ENCODE peak calls at places on chromosome 16, in five cellular contexts. I, L, K, O and Y are unnamed samples.

GRCh38 chr16:54194008-54194731 is 92.4 kb downstream of the IRX3 start:
- DNase-seq in L (no peak), K (no peak), O (no peak), I (peak; percentile 61), Y (peak; percentile 69)

GRCh38 chr16:83926726-83927397 is 26.2 kb upstream of the OSGIN1 start:
- DNase-seq in L (peak; percentile 60), I (peak; percentile 41), O (no peak), K (peak; percentile 37), Y (peak; percentile 33)

GRCh38 chr16:85003076-85003475 is 8.3 kb downstream of the ZDHHC7 start:
- DNase-seq in I (no peak), K (no peak), L (no peak), O (no peak), Y (no peak)

GRCh38 chr16:74605332-74605731 is 1.6 kb downstream of the GLG1 start:
- DNase-seq in O (no peak), I (no peak), K (no peak), L (no peak), Y (no peak)

GRCh38 chr16:67137605-67138004 is 13.2 kb downstream of the B3GNT9 start:
- DNase-seq in I (no peak), O (no peak), L (no peak), K (no peak), Y (no peak)

GRCh38 chr16:35745191-35745590 is 2285.8 kb downstream of the TP53TG3F start:
- DNase-seq in O (no peak), I (no peak), K (no peak), L (no peak), Y (no peak)

GRCh38 chr16:85524630-85525463 is 88.3 kb upstream of the GSE1 start:
- DNase-seq in I (peak; percentile 29), O (no peak), L (no peak), K (no peak), Y (peak; percentile 87)

GRCh38 chr16:67538666-67539101 is 10.1 kb downstream of the RIPOR1 start:
- DNase-seq in L (no peak), I (no peak), O (no peak), K (no peak), Y (no peak)

GRCh38 chr16:12449795-12450194 is 353.9 kb downstream of the CPPED1 start:
- DNase-seq in O (no peak), I (no peak), L (peak; percentile 20), K (no peak), Y (no peak)

GRCh38 chr16:400061-400540 is 1.6 kb upstream of the DECR2 start:
- DNase-seq in I (no peak), L (no peak), O (no peak), K (no peak), Y (no peak)

GRCh38 chr16:80164881-80165280 is 375.9 kb upstream of the DYNLRB2 start:
- DNase-seq in I (no peak), K (no peak), O (no peak), L (no peak), Y (no peak)

GRCh38 chr16:88993006-88993787 is 16.2 kb upstream of the CBFA2T3 start:
- DNase-seq in O (peak; percentile 47), L (no peak), K (no peak), I (no peak), Y (no peak)

GRCh38 chr16:67814567-67814966 is 7.9 kb downstream of the TSNAXIP1 start:
- DNase-seq in I (no peak), L (no peak), O (no peak), K (no peak), Y (no peak)

GRCh38 chr16:23771027-23771426 is 16.2 kb downstream of the CHP2 start:
- DNase-seq in L (no peak), O (no peak), K (no peak), I (no peak), Y (no peak)

GRCh38 chr16:73737637-73738036 is 559.0 kb upstream of the PSMD7 start:
- DNase-seq in I (no peak), L (no peak), O (no peak), K (no peak), Y (no peak)

GRCh38 chr16:83206426-83206825 is 579.7 kb downstream of the CDH13 start:
- DNase-seq in K (no peak), I (no peak), O (no peak), L (no peak), Y (no peak)

GRCh38 chr16:67336646-67337045 is 10.0 kb downstream of the LRRC36 start:
- DNase-seq in K (no peak), I (no peak), O (no peak), L (no peak), Y (no peak)

GRCh38 chr16:30775381-30776099 is 11.5 kb downstream of the ZNF629 start:
- DNase-seq in L (peak; percentile 59), O (no peak), K (peak; percentile 18), I (peak; percentile 83), Y (peak; percentile 78)

GRCh38 chr16:17302620-17303019 is 168.1 kb downstream of the XYLT1 start:
- DNase-seq in I (no peak), K (no peak), O (no peak), L (no peak), Y (no peak)

GRCh38 chr16:57916735-57917450 is 54.0 kb downstream of the CNGB1 start:
- DNase-seq in I (no peak), L (no peak), O (no peak), K (no peak), Y (no peak)

GRCh38 chr16:58960484-58960883 is 226.4 kb upstream of the GOT2 start:
- DNase-seq in I (no peak), L (no peak), K (no peak), O (no peak), Y (no peak)

GRCh38 chr16:69410285-69410990 is 14.0 kb upstream of the CYB5B start:
- DNase-seq in K (no peak), O (no peak), L (no peak), I (no peak), Y (peak; percentile 73)